ENCODE peak calls at places on chromosomes 16 and 17, in ten cellular contexts. D is neural progenitor cell; R is right cardiac atrium; J is endodermal cell; M is mesendoderm; Z is HCT116; W is left ventricle myocardium inferior; E is CD8-positive, alpha-beta memory T cell; U is esophagus squamous epithelium; Y is GM23248. N is an unnamed sample.

GRCh38 chr17:48066656-48067055 is 18.5 kb downstream of the NFE2L1 start:
- DNase-seq in D (no peak), R (no peak), J (no peak), M (no peak), Z (no peak), W (no peak), E (no peak), U (no peak), Y (peak; percentile 16), N (no peak)

GRCh38 chr16:410516-411178 is 9.0 kb downstream of the DECR2 start:
- DNase-seq in D (no peak), R (no peak), J (no peak), M (no peak), Z (no peak), W (no peak), E (no peak), U (no peak), Y (no peak), N (no peak)

GRCh38 chr16:59591480-59591879 is 857.4 kb upstream of the GOT2 start:
- DNase-seq in D (no peak), R (no peak), J (no peak), M (no peak), Z (no peak), W (no peak), E (no peak), U (no peak), Y (peak; percentile 39), N (no peak)

GRCh38 chr17:35313875-35314409 is 59.5 kb downstream of the SLFN11 start:
- DNase-seq in D (no peak), R (peak; percentile 88), J (no peak), M (peak; percentile 66), Z (no peak), W (peak; percentile 67), E (peak; percentile 4), U (no peak), Y (peak; percentile 0), N (peak; percentile 23)

GRCh38 chr17:48728232-48729231 is at the start of gene HOXB13:
- DNase-seq in D (peak; percentile 74), R (no peak), J (peak; percentile 91), M (peak; percentile 68), Z (peak; percentile 75), W (peak; percentile 32), E (no peak), U (no peak), Y (peak; percentile 70), N (no peak)

GRCh38 chr17:48051706-48052486 is 3.7 kb downstream of the NFE2L1 start:
- DNase-seq in D (peak; percentile 28), R (peak; percentile 77), J (peak; percentile 66), M (no peak), Z (no peak), W (peak; percentile 74), E (no peak), U (no peak), Y (peak; percentile 87), N (no peak)

GRCh38 chr16:50879873-50880695 is 138.2 kb downstream of the CYLD start:
- DNase-seq in D (peak; percentile 95), R (no peak), J (peak; percentile 92), M (peak; percentile 91), Z (no peak), W (no peak), E (no peak), U (no peak), Y (peak; percentile 2), N (no peak)

GRCh38 chr17:27466748-27467375 is 10.6 kb downstream of the KSR1 start:
- DNase-seq in D (no peak), R (no peak), J (no peak), M (no peak), Z (no peak), W (no peak), E (peak; percentile 19), U (no peak), Y (no peak), N (no peak)

GRCh38 chr16:2756288-2757015 is 4.0 kb downstream of the SRRM2 start:
- DNase-seq in D (no peak), R (no peak), J (no peak), M (no peak), Z (no peak), W (no peak), E (no peak), U (no peak), Y (no peak), N (no peak)

GRCh38 chr16:20918486-20919239 is 18.1 kb downstream of the LYRM1 start:
- DNase-seq in D (no peak), R (peak; percentile 63), J (no peak), M (no peak), Z (no peak), W (peak; percentile 74), E (no peak), U (no peak), Y (peak; percentile 90), N (no peak)

GRCh38 chr16:48274476-48274875 is 27.1 kb upstream of the ABCC11 start:
- DNase-seq in D (no peak), R (no peak), J (no peak), M (no peak), Z (no peak), W (no peak), E (no peak), U (no peak), Y (no peak), N (no peak)

GRCh38 chr17:58324409-58325288 is 3.9 kb downstream of the TSPOAP1 start:
- DNase-seq in D (peak; percentile 87), R (peak; percentile 86), J (peak; percentile 88), M (peak; percentile 62), Z (no peak), W (no peak), E (no peak), U (no peak), Y (peak; percentile 48), N (no peak)
- H3K4me3 ChIP-seq in D (peak overlapping the region; percentile 78), R (peak overlapping the region; percentile 51), J (peak overlapping the region; percentile 76), M (peak overlapping the region; percentile 39), Z (no peak overlapping the region), W (peak overlapping the region; percentile 74), E (no peak overlapping the region), U (peak overlapping the region; percentile 55), Y (peak overlapping the region; percentile 55), N (no peak overlapping the region)

GRCh38 chr17:58273453-58274104 is 7.2 kb downstream of the MPO start:
- DNase-seq in D (no peak), R (no peak), J (no peak), M (no peak), Z (no peak), W (no peak), E (no peak), U (no peak), Y (no peak), N (no peak)

GRCh38 chr17:58277726-58278595 is 2.8 kb downstream of the MPO start:
- DNase-seq in D (no peak), R (no peak), J (no peak), M (no peak), Z (no peak), W (no peak), E (no peak), U (no peak), Y (no peak), N (no peak)

GRCh38 chr17:58277107-58277506 is 3.6 kb downstream of the MPO start:
- DNase-seq in D (peak; percentile 25), R (no peak), J (no peak), M (peak; percentile 29), Z (peak; percentile 18), W (no peak), E (no peak), U (no peak), Y (peak; percentile 43), N (peak; percentile 10)

GRCh38 chr17:58276423-58276822 is 4.3 kb downstream of the MPO start:
- DNase-seq in D (no peak), R (no peak), J (no peak), M (peak; percentile 46), Z (no peak), W (no peak), E (no peak), U (no peak), Y (no peak), N (no peak)

DNA sequence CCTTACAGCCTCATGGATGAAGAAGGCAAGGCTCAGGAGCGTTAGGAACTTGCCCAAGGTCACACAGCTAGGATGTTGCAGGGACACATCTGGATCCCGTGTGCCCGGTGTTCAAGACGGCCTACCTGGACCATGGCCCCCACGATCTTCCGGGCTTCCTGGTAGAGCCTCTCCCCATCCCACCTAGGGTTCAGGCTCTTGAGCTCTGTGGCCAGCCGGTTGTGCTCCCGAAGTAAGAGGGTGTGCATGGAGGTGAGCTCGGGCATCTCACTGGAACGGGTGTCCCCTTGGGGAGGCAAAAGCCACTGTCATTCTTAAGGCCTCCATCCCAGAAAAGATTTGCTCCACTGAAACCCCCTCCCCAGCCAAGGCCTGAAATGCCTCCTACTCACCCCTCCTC is 5.3 kb downstream of the MPO start:
- DNase-seq in D (no peak), R (no peak), J (no peak), M (no peak), Z (no peak), W (no peak), E (no peak), U (no peak), Y (no peak), N (no peak)
- H3K27me3 ChIP-seq in D (peaks cover 5% of the 10 kb centered on the region), R (no peaks in the 10 kb centered on the region), J (no peaks in the 10 kb centered on the region), M (no peaks in the 10 kb centered on the region), Z (no peaks in the 10 kb centered on the region), W (peaks cover 59% of the 10 kb centered on the region), E (no peaks in the 10 kb centered on the region), U (no peaks in the 10 kb centered on the region), Y (peaks cover 13% of the 10 kb centered on the region), N (no peaks in the 10 kb centered on the region)

DNA sequence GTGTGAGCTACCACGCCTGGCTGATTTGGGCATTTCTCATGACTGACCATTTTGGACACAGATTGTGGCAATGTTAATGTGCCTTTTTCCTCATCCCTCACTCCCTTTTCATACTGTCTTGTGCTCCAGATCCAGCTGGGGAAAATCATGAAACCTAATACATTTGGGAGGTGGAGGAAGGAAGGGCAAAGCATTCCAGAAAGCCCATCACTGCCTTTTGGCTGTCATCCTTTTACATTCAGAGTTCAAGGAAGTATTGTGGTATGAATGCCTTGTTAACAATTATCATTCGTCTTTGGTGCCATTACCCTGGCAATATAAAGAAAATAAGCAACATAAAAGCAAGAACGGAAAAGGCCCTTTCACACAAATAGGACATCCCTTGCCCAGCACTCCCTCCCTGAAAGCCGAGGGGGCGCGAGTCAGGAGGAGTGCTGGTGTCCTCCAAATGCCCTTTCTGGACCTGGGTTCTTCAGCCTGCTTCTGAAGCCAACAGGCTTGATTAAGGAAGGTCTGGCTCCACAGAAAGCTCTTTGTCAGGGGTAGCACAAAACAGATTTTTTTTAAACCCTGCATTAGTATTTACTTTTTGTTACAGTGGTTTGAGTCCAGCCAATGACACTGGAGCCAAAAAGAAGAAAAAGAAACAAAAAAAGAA is 20.1 kb downstream of the NMT1 start:
- DNase-seq in D (no peak), R (no peak), J (no peak), M (no peak), Z (no peak), W (no peak), E (no peak), U (no peak), Y (no peak), N (no peak)
- H3K27ac ChIP-seq in D (no peak overlapping the region), R (no peak overlapping the region), J (no peak overlapping the region), M (no peak overlapping the region), Z (no peak overlapping the region), W (peak overlapping the region; percentile 50), E (no peak overlapping the region), U (peak overlapping the region; percentile 28), Y (no peak overlapping the region), N (no peak overlapping the region)

DNA sequence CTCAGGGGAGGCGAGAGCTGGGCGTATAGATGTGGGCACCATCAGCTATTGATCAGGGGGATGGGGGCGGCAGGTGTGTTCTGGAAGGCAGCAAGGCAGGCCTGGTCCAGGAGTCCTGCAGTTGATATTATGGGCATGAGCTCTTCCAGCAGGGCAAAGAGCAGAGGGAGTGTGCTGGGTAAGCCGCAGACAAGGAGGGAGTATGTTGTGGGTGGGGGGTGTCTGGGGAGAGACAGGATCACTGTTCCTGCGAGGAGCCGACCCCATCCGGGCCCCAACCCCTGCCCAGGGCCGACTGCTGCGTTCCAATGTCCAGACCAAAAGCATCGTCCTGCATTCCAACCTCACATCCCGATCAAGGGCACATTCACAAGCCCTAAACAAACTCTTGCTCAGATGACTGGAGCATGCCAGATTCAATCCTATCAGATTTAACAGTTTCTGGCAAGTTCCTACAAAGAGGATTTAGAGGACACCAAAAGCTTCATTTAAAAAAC is 9.2 kb downstream of the MXRA7 start:
- DNase-seq in D (peak; percentile 24), R (no peak), J (no peak), M (no peak), Z (no peak), W (no peak), E (no peak), U (no peak), Y (no peak), N (no peak)
- H3K4me3 ChIP-seq in D (no peak overlapping the region), R (no peak overlapping the region), J (no peak overlapping the region), M (no peak overlapping the region), Z (no peak overlapping the region), W (peak overlapping the region; percentile 57), E (no peak overlapping the region), U (no peak overlapping the region), Y (peak overlapping the region; percentile 67), N (no peak overlapping the region)